ENCODE peak calls at places on chromosome X, in six cellular contexts. E is ovary, V is fibroblast of pulmonary artery, F is GM10248, K is omental fat pad, X is body of pancreas. U is an unnamed sample.

GRCh38 chrX:68703369-68703768 is 55.9 kb downstream of the STARD8 start:
- DNase-seq in V (no peak), F (no peak), E (no peak), X (no peak), K (no peak), U (no peak)

GRCh38 chrX:133608406-133608805 is 193.1 kb upstream of the GPC4 start:
- DNase-seq in V (peak), K (no peak), X (no peak), E (no peak), F (no peak), U (no peak)

GRCh38 chrX:82412851-82413250 is 1095.2 kb upstream of the POU3F4 start:
- DNase-seq in E (no peak), F (no peak), V (no peak), K (no peak), X (no peak), U (no peak)

GRCh38 chrX:150935466-150935865 is 37.0 kb upstream of the CD99L2 start:
- DNase-seq in X (no peak), E (no peak), K (no peak), V (peak), F (no peak), U (no peak)

GRCh38 chrX:115949900-115950822 is 220.4 kb upstream of the AGTR2 start:
- DNase-seq in V (no peak), K (no peak), X (peak), F (no peak), E (peak), U (no peak)

GRCh38 chrX:118212817-118213183 is 96.2 kb upstream of the KLHL13 start:
- DNase-seq in V (no peak), E (no peak), K (no peak), F (peak), X (no peak), U (no peak)

GRCh38 chrX:41329101-41329500 is 4.9 kb upstream of the DDX3X start:
- DNase-seq in E (no peak), K (no peak), F (no peak), V (no peak), X (no peak), U (no peak)

GRCh38 chrX:111861605-111862004 is 14.4 kb upstream of the TRPC5OS start:
- DNase-seq in F (no peak), X (no peak), E (no peak), V (no peak), K (no peak), U (no peak)

GRCh38 chrX:125436855-125437254 is 117.2 kb downstream of the TEX13C start:
- DNase-seq in E (no peak), F (no peak), K (no peak), X (no peak), V (peak), U (no peak)

GRCh38 chrX:49106930-49107329 is 16.6 kb downstream of the GPKOW start:
- DNase-seq in V (peak), F (no peak), X (peak), E (no peak), K (no peak), U (no peak)
- TF ChIP-seq CTCF in V (peak), F (peak), X (peak), E (no peak), K (no peak), U (peak)

GRCh38 chrX:129318375-129318774 is 204.9 kb downstream of the SMARCA1 start:
- DNase-seq in V (peak), K (no peak), X (no peak), E (no peak), F (no peak), U (no peak)
- TF ChIP-seq CTCF in V (peak), K (no peak), X (no peak), E (no peak), F (peak), U (no peak)

GRCh38 chrX:49165901-49166881 is 3.6 kb downstream of the MAGIX start:
- DNase-seq in X (peak), K (no peak), V (peak), E (peak), F (peak), U (no peak)
- TF ChIP-seq CTCF in X (no peak), K (no peak), V (no peak), E (no peak), F (peak), U (no peak)

DNA sequence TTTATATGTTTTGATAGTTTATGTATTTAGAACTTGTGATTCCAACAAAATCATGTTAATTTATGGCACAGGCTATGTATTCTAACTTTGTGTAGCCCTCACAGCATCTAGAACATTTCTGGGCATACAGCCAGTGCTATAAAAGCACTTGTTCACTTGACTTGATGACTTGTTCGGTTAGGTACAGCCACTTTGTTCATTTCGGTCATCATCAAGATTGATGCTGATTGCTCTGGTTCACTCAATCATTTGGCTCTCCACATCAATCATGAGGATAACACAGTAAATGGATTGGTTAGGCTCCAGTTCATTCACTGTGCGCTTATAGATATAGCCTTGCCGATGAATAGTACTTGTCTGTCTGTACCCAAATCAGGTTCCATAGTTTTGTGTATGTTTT is 97.7 kb upstream of the IRS4 start:
- DNase-seq in X (no peak), V (no peak), F (no peak), K (no peak), E (no peak), U (no peak)
- TF ChIP-seq CTCF in X (no peak), V (no peak), F (no peak), K (no peak), E (no peak), U (no peak)

GRCh38 chrX:2500091-2500680 is 590 bp downstream of the DHRSX start:
- DNase-seq in V (peak), E (peak), X (no peak), K (no peak), F (peak), U (no peak)
- TF ChIP-seq CTCF in V (no peak), E (no peak), X (no peak), K (no peak), F (peak), U (no peak)

DNA sequence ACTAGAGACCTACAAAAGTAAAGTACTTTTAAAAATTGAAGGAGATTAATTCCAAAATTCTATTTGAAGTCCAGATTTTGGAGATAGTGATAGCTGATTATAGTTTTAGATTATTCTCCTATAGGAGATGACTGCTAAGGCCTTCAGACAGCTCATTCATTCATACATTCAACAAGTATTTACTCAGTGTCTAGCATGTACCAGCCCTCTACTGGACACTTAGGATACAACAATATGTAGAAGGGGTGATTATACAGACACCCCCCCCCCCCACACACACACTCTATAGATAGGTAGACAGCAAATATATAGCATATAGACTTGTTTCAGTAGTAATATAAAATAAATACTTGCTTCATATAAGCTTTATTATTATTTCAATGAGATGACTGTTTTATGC is 60.4 kb upstream of the TAF9B start:
- DNase-seq in K (no peak), E (no peak), F (peak), V (peak), X (no peak), U (no peak)
- TF ChIP-seq CTCF in K (no peak), E (no peak), F (peak), V (peak), X (no peak), U (no peak)

GRCh38 chrX:18425199-18426003 is at the start of gene CDKL5:
- DNase-seq in F (peak), K (peak), X (peak), V (peak), E (peak), U (peak)

GRCh38 chrX:18426004-18426320 is 554 bp downstream of the CDKL5 start:
- DNase-seq in E (no peak), V (no peak), K (no peak), X (no peak), F (no peak), U (no peak)

GRCh38 chrX:18422325-18422724 is 3.1 kb upstream of the CDKL5 start:
- DNase-seq in K (no peak), V (peak), F (no peak), X (no peak), E (no peak), U (no peak)

GRCh38 chrX:18422886-18423285 is 2.5 kb upstream of the CDKL5 start:
- DNase-seq in V (peak), K (no peak), X (no peak), F (no peak), E (no peak), U (no peak)

DNA sequence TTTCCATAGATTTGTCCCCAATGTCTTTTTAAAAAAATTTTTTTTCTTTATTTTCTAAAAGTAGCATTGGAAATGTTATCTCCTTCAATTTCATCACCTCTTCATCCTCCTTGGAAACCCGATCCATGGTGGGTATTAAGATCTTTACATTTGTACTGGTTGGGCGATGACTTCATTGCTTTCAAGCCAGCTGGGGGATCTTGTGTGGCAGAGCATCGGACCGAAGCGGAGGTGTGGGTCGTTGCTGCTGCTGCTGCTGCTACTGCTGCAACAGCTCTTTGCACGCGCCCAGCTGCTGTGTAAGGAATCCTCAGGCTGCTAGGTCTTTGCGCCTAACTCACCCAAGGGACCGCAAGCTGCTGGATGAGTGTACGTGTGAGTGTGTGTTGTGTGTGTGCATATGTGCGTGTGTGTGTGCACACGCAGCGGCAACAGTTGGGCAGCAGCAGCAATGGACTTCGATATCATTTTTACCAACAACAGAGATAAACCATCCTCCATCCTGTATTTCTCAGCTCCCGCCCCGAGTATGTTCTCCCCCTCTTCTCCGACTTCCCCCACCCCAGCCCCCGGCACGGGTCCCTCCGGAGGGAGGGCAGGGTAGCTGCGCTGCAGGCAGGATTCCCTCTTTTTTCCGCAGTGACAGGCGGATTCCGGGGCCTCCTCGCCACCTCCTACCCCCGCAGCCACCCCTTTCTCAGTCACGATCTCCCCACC is 768 bp upstream of the CDKL5 start:
- DNase-seq in K (no peak), X (peak), V (peak), E (peak), F (peak), U (no peak)
- TF ChIP-seq CTCF in K (no peak), X (no peak), V (no peak), E (no peak), F (no peak), U (no peak)

GRCh38 chrX:6071755-6072154 is 156.9 kb downstream of the NLGN4X start:
- DNase-seq in F (no peak), K (no peak), V (no peak), E (no peak), X (no peak), U (no peak)
- TF ChIP-seq CTCF in F (no peak), K (no peak), V (no peak), E (no peak), X (no peak), U (no peak)

GRCh38 chrX:8849945-8850344 is 48.8 kb upstream of the FAM9A start:
- DNase-seq in V (no peak), F (no peak), E (no peak), X (no peak), K (no peak), U (no peak)
- TF ChIP-seq CTCF in V (peak), F (no peak), E (no peak), X (no peak), K (no peak), U (no peak)